ENCODE peak calls at places on chromosomes 1 and 21, in six cellular contexts. One of them, this sample, is unnamed.

GRCh38 chr1:216855810-216856209 is 132.6 kb upstream of the ESRRG start:
- DNase-seq in spleen: no peak
- DNase-seq in tibial nerve: no peak
- DNase-seq in esophagus squamous epithelium: no peak
- DNase-seq in stomach: no peak
- DNase-seq in IMR-90: no peak
- DNase-seq in this sample: no peak

GRCh38 chr1:53244126-53244525 is 5.8 kb upstream of the MAGOH start:
- DNase-seq in spleen: no peak
- DNase-seq in tibial nerve: no peak
- DNase-seq in esophagus squamous epithelium: no peak
- DNase-seq in stomach: no peak
- DNase-seq in IMR-90: no peak
- DNase-seq in this sample: no peak

GRCh38 chr1:27016376-27016775 is 3.7 kb upstream of the TENT5B start:
- DNase-seq in spleen: no peak
- DNase-seq in tibial nerve: no peak
- DNase-seq in esophagus squamous epithelium: no peak
- DNase-seq in stomach: no peak
- DNase-seq in IMR-90: no peak
- DNase-seq in this sample: no peak

GRCh38 chr1:11364170-11364569 is 91.2 kb downstream of the UBIAD1 start:
- DNase-seq in spleen: no peak
- DNase-seq in tibial nerve: no peak
- DNase-seq in esophagus squamous epithelium: no peak
- DNase-seq in stomach: peak
- DNase-seq in IMR-90: no peak
- DNase-seq in this sample: no peak

GRCh38 chr1:2346691-2347408 is 44.5 kb downstream of the MORN1 start:
- DNase-seq in spleen: peak
- DNase-seq in tibial nerve: no peak
- DNase-seq in esophagus squamous epithelium: no peak
- DNase-seq in stomach: no peak
- DNase-seq in IMR-90: no peak
- DNase-seq in this sample: no peak

GRCh38 chr1:185824106-185824505 is 89.9 kb downstream of the HMCN1 start:
- DNase-seq in spleen: no peak
- DNase-seq in tibial nerve: no peak
- DNase-seq in esophagus squamous epithelium: no peak
- DNase-seq in stomach: no peak
- DNase-seq in IMR-90: no peak
- DNase-seq in this sample: no peak

GRCh38 chr1:27161594-27161993 is 6.7 kb upstream of the SLC9A1 start:
- DNase-seq in spleen: no peak
- DNase-seq in tibial nerve: no peak
- DNase-seq in esophagus squamous epithelium: no peak
- DNase-seq in stomach: no peak
- DNase-seq in IMR-90: no peak
- DNase-seq in this sample: no peak

GRCh38 chr1:202154766-202155477 is 5.5 kb downstream of the PTPN7 start:
- DNase-seq in spleen: no peak
- DNase-seq in tibial nerve: no peak
- DNase-seq in esophagus squamous epithelium: no peak
- DNase-seq in stomach: peak
- DNase-seq in IMR-90: peak
- DNase-seq in this sample: no peak

GRCh38 chr1:119136401-119136800 is 4.1 kb downstream of the WARS2 start:
- DNase-seq in spleen: no peak
- DNase-seq in tibial nerve: no peak
- DNase-seq in esophagus squamous epithelium: no peak
- DNase-seq in stomach: no peak
- DNase-seq in IMR-90: peak
- DNase-seq in this sample: no peak

GRCh38 chr1:156496211-156496761 is 4.3 kb downstream of the MEF2D start:
- DNase-seq in spleen: peak
- DNase-seq in tibial nerve: no peak
- DNase-seq in esophagus squamous epithelium: no peak
- DNase-seq in stomach: no peak
- DNase-seq in IMR-90: peak
- DNase-seq in this sample: no peak

GRCh38 chr1:204591473-204592090 is 75.4 kb downstream of the MDM4 start:
- DNase-seq in spleen: no peak
- DNase-seq in tibial nerve: no peak
- DNase-seq in esophagus squamous epithelium: no peak
- DNase-seq in stomach: no peak
- DNase-seq in IMR-90: peak
- DNase-seq in this sample: no peak

GRCh38 chr1:160779662-160780397 is 16.1 kb upstream of the LY9 start:
- DNase-seq in spleen: peak
- DNase-seq in tibial nerve: no peak
- DNase-seq in esophagus squamous epithelium: no peak
- DNase-seq in stomach: no peak
- DNase-seq in IMR-90: no peak
- DNase-seq in this sample: no peak

GRCh38 chr1:66552829-66553228 is 18.9 kb downstream of the SGIP1 start:
- DNase-seq in spleen: no peak
- DNase-seq in tibial nerve: no peak
- DNase-seq in esophagus squamous epithelium: no peak
- DNase-seq in stomach: no peak
- DNase-seq in IMR-90: no peak
- DNase-seq in this sample: no peak

GRCh38 chr1:218930879-218931278 is 242.8 kb upstream of the LYPLAL1 start:
- DNase-seq in spleen: no peak
- DNase-seq in tibial nerve: no peak
- DNase-seq in esophagus squamous epithelium: no peak
- DNase-seq in stomach: no peak
- DNase-seq in IMR-90: peak
- DNase-seq in this sample: no peak

GRCh38 chr1:238489006-238489405 is 598.3 kb upstream of the ZP4 start:
- DNase-seq in spleen: no peak
- DNase-seq in tibial nerve: no peak
- DNase-seq in esophagus squamous epithelium: no peak
- DNase-seq in stomach: no peak
- DNase-seq in IMR-90: peak
- DNase-seq in this sample: no peak

GRCh38 chr1:163174524-163175437 is 27.9 kb downstream of the RGS5 start:
- DNase-seq in spleen: peak
- DNase-seq in tibial nerve: peak
- DNase-seq in esophagus squamous epithelium: no peak
- DNase-seq in stomach: peak
- DNase-seq in IMR-90: peak
- DNase-seq in this sample: no peak

GRCh38 chr1:23497777-23498439 is 13.9 kb upstream of the ASAP3 start:
- DNase-seq in spleen: no peak
- DNase-seq in tibial nerve: no peak
- DNase-seq in esophagus squamous epithelium: no peak
- DNase-seq in stomach: no peak
- DNase-seq in IMR-90: no peak
- DNase-seq in this sample: no peak

GRCh38 chr1:106465666-106466065 is 590.8 kb upstream of the PRMT6 start:
- DNase-seq in spleen: no peak
- DNase-seq in tibial nerve: no peak
- DNase-seq in esophagus squamous epithelium: no peak
- DNase-seq in stomach: no peak
- DNase-seq in IMR-90: no peak
- DNase-seq in this sample: no peak

GRCh38 chr1:162982364-162982763 is 86.8 kb upstream of the RGS4 start:
- DNase-seq in spleen: no peak
- DNase-seq in tibial nerve: no peak
- DNase-seq in esophagus squamous epithelium: no peak
- DNase-seq in stomach: no peak
- DNase-seq in IMR-90: no peak
- DNase-seq in this sample: no peak

GRCh38 chr1:69982992-69983391 is 222.4 kb downstream of the LRRC40 start:
- DNase-seq in spleen: no peak
- DNase-seq in tibial nerve: no peak
- DNase-seq in esophagus squamous epithelium: no peak
- DNase-seq in stomach: no peak
- DNase-seq in IMR-90: peak
- DNase-seq in this sample: no peak

GRCh38 chr1:202638019-202638887 is 72.0 kb downstream of the SYT2 start:
- DNase-seq in spleen: no peak
- DNase-seq in tibial nerve: no peak
- DNase-seq in esophagus squamous epithelium: no peak
- DNase-seq in stomach: no peak
- DNase-seq in IMR-90: no peak
- DNase-seq in this sample: no peak

GRCh38 chr1:186030453-186030852 is 296.3 kb downstream of the HMCN1 start:
- DNase-seq in spleen: no peak
- DNase-seq in tibial nerve: no peak
- DNase-seq in esophagus squamous epithelium: no peak
- DNase-seq in stomach: no peak
- DNase-seq in IMR-90: no peak
- DNase-seq in this sample: no peak

GRCh38 chr1:94602312-94602711 is 60.8 kb upstream of the F3 start:
- DNase-seq in spleen: no peak
- DNase-seq in tibial nerve: no peak
- DNase-seq in esophagus squamous epithelium: no peak
- DNase-seq in stomach: peak
- DNase-seq in IMR-90: peak
- DNase-seq in this sample: no peak

GRCh38 chr1:18581420-18581880 is 49.2 kb upstream of the PAX7 start:
- DNase-seq in spleen: no peak
- DNase-seq in tibial nerve: no peak
- DNase-seq in esophagus squamous epithelium: no peak
- DNase-seq in stomach: peak
- DNase-seq in IMR-90: no peak
- DNase-seq in this sample: no peak

GRCh38 chr1:218557731-218558130 is 212.6 kb downstream of the TGFB2 start:
- DNase-seq in spleen: no peak
- DNase-seq in tibial nerve: no peak
- DNase-seq in esophagus squamous epithelium: no peak
- DNase-seq in stomach: no peak
- DNase-seq in IMR-90: no peak
- DNase-seq in this sample: no peak

GRCh38 chr1:59743324-59744108 is 71.2 kb upstream of the HOOK1 start:
- DNase-seq in spleen: no peak
- DNase-seq in tibial nerve: no peak
- DNase-seq in esophagus squamous epithelium: no peak
- DNase-seq in stomach: no peak
- DNase-seq in IMR-90: no peak
- DNase-seq in this sample: no peak

GRCh38 chr1:225847610-225848009 is 34.6 kb downstream of the TMEM63A start:
- DNase-seq in spleen: peak
- DNase-seq in tibial nerve: no peak
- DNase-seq in esophagus squamous epithelium: no peak
- DNase-seq in stomach: peak
- DNase-seq in IMR-90: no peak
- DNase-seq in this sample: no peak

GRCh38 chr1:90716243-90716551 is 905 bp downstream of the BARHL2 start:
- DNase-seq in spleen: no peak
- DNase-seq in tibial nerve: no peak
- DNase-seq in esophagus squamous epithelium: no peak
- DNase-seq in stomach: no peak
- DNase-seq in IMR-90: no peak
- DNase-seq in this sample: no peak
- H3K4me3 ChIP-seq in spleen: no peak
- H3K4me3 ChIP-seq in tibial nerve: no peak
- H3K4me3 ChIP-seq in esophagus squamous epithelium: no peak
- H3K4me3 ChIP-seq in stomach: no peak
- H3K4me3 ChIP-seq in IMR-90: no peak
- H3K4me3 ChIP-seq in this sample: no peak

DNA sequence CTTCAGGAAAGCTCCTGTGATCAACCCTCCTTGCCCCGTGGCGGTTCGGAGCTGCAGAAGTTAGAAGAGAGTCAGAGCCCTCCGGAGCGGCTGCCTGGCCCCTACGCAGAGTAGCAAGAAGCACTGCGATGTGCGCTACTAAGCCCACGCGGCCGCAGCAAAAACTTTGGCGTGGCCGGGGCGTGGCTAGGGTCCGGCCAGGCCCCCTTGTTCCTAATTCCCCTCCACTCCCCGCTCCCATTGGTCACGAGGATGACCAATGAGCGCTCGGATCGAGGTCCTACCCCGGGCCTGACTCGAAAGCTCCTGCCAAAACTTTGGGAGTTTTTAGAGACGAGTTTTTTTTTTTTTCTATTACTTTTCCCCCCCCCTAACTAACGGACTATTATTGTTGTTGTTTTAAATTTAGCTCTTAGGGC is at the start of gene HLX:
- DNase-seq in spleen: peak
- DNase-seq in tibial nerve: peak
- DNase-seq in esophagus squamous epithelium: peak
- DNase-seq in stomach: peak
- DNase-seq in IMR-90: peak
- DNase-seq in this sample: peak
- TF ChIP-seq POLR2A in spleen: peak
- TF ChIP-seq POLR2A in tibial nerve: peak
- TF ChIP-seq POLR2A in esophagus squamous epithelium: no peak
- TF ChIP-seq POLR2A in stomach: no peak
- TF ChIP-seq POLR2A in IMR-90: peak
- TF ChIP-seq POLR2A in this sample: no peak

GRCh38 chr1:8497196-8497878 is 179.4 kb downstream of the SLC45A1 start:
- DNase-seq in spleen: no peak
- DNase-seq in tibial nerve: no peak
- DNase-seq in esophagus squamous epithelium: no peak
- DNase-seq in stomach: no peak
- DNase-seq in IMR-90: peak
- DNase-seq in this sample: no peak
- H3K27ac ChIP-seq in spleen: peak
- H3K27ac ChIP-seq in tibial nerve: no peak
- H3K27ac ChIP-seq in esophagus squamous epithelium: peak
- H3K27ac ChIP-seq in stomach: peak
- H3K27ac ChIP-seq in IMR-90: no peak
- H3K27ac ChIP-seq in this sample: peak

GRCh38 chr1:100353073-100353801 is 931 bp downstream of the CDC14A start:
- DNase-seq in spleen: peak
- DNase-seq in tibial nerve: no peak
- DNase-seq in esophagus squamous epithelium: peak
- DNase-seq in stomach: peak
- DNase-seq in IMR-90: no peak
- DNase-seq in this sample: no peak
- H3K4me3 ChIP-seq in spleen: peak
- H3K4me3 ChIP-seq in tibial nerve: peak
- H3K4me3 ChIP-seq in esophagus squamous epithelium: peak
- H3K4me3 ChIP-seq in stomach: peak
- H3K4me3 ChIP-seq in IMR-90: peak
- H3K4me3 ChIP-seq in this sample: peak

GRCh38 chr21:41428847-41429246 is 2.8 kb downstream of the MX1 start:
- DNase-seq in spleen: no peak
- DNase-seq in tibial nerve: no peak
- DNase-seq in esophagus squamous epithelium: no peak
- DNase-seq in stomach: no peak
- DNase-seq in IMR-90: no peak
- DNase-seq in this sample: peak

GRCh38 chr21:41431788-41432548 is 5.9 kb downstream of the MX1 start:
- DNase-seq in spleen: no peak
- DNase-seq in tibial nerve: no peak
- DNase-seq in esophagus squamous epithelium: no peak
- DNase-seq in stomach: no peak
- DNase-seq in IMR-90: no peak
- DNase-seq in this sample: peak

GRCh38 chr21:41429305-41429704 is 3.3 kb downstream of the MX1 start:
- DNase-seq in spleen: no peak
- DNase-seq in tibial nerve: no peak
- DNase-seq in esophagus squamous epithelium: no peak
- DNase-seq in stomach: no peak
- DNase-seq in IMR-90: no peak
- DNase-seq in this sample: peak

GRCh38 chr21:41428311-41428710 is 2.3 kb downstream of the MX1 start:
- DNase-seq in spleen: no peak
- DNase-seq in tibial nerve: no peak
- DNase-seq in esophagus squamous epithelium: no peak
- DNase-seq in stomach: no peak
- DNase-seq in IMR-90: no peak
- DNase-seq in this sample: peak

GRCh38 chr21:41429925-41430491 is 4.0 kb downstream of the MX1 start:
- DNase-seq in spleen: no peak
- DNase-seq in tibial nerve: no peak
- DNase-seq in esophagus squamous epithelium: no peak
- DNase-seq in stomach: no peak
- DNase-seq in IMR-90: no peak
- DNase-seq in this sample: peak
- TF ChIP-seq POLR2A in spleen: no peak
- TF ChIP-seq POLR2A in tibial nerve: no peak
- TF ChIP-seq POLR2A in esophagus squamous epithelium: no peak
- TF ChIP-seq POLR2A in stomach: no peak
- TF ChIP-seq POLR2A in IMR-90: no peak
- TF ChIP-seq POLR2A in this sample: no peak